ENCODE peak calls at places on chromosomes 1 and 21, in four cellular contexts. K is K562, B is WTC11, W is HepG2. A is an unnamed sample.

GRCh38 chr1:242534753-242535152 is 10.3 kb upstream of the PLD5 start:
- DNase-seq in K (no peak), B (no peak), W (no peak), A (no peak)

GRCh38 chr1:212225416-212225815 is 59.8 kb upstream of the PPP2R5A start:
- DNase-seq in K (no peak), B (no peak), W (no peak), A (no peak)

GRCh38 chr1:110677526-110677925 is 2.8 kb upstream of the KCNA3 start:
- DNase-seq in K (no peak), B (no peak), W (peak; percentile 12), A (no peak)

GRCh38 chr1:100440075-100440809 is 87.9 kb downstream of the CDC14A start:
- DNase-seq in K (peak; percentile 44), B (no peak), W (peak; percentile 2), A (no peak)

GRCh38 chr1:50419192-50419906 is 3.9 kb downstream of the DMRTA2 start:
- DNase-seq in K (peak; percentile 11), B (peak; percentile 54), W (no peak), A (no peak)

GRCh38 chr1:9439074-9439761 is 100.0 kb upstream of the SLC25A33 start:
- DNase-seq in K (no peak), B (no peak), W (peak; percentile 80), A (no peak)

GRCh38 chr1:34929497-34929852 is at the start of gene DLGAP3:
- DNase-seq in K (peak; percentile 77), B (peak; percentile 44), W (no peak), A (no peak)

GRCh38 chr1:41682845-41683630 is 198.6 kb upstream of the EDN2 start:
- DNase-seq in K (no peak), B (no peak), W (no peak), A (no peak)

GRCh38 chr1:65437616-65438015 is 17.1 kb downstream of the LEPR start:
- DNase-seq in K (no peak), B (no peak), W (no peak), A (no peak)

GRCh38 chr1:67683736-67684525 is 1.1 kb upstream of the GADD45A start:
- DNase-seq in K (peak; percentile 25), B (no peak), W (no peak), A (no peak)

GRCh38 chr1:44714944-44715571 is 15.9 kb downstream of the RNU5D-1 start:
- DNase-seq in K (peak; percentile 86), B (peak; percentile 72), W (peak; percentile 72), A (peak; percentile 71)

GRCh38 chr1:66476774-66477173 is 57.2 kb upstream of the SGIP1 start:
- DNase-seq in K (no peak), B (no peak), W (no peak), A (no peak)

GRCh38 chr1:207518608-207519239 is 22.8 kb downstream of the CR1 start:
- DNase-seq in K (no peak), B (no peak), W (no peak), A (no peak)

GRCh38 chr1:111971396-111971795 is 18.1 kb downstream of the KCND3 start:
- DNase-seq in K (no peak), B (no peak), W (no peak), A (no peak)

GRCh38 chr1:21605964-21606705 is 63.0 kb downstream of the RAP1GAP start:
- DNase-seq in K (no peak), B (no peak), W (no peak), A (no peak)

GRCh38 chr1:181806791-181807190 is 254.7 kb downstream of the ZNF648 start:
- DNase-seq in K (no peak), B (no peak), W (no peak), A (no peak)

GRCh38 chr21:45260191-45260795 is 27.4 kb downstream of the POFUT2 start:
- DNase-seq in K (no peak), B (no peak), W (no peak), A (no peak)

GRCh38 chr1:67685558-67686271 is 714 bp downstream of the GADD45A start:
- DNase-seq in K (peak; percentile 65), B (peak; percentile 58), W (no peak), A (no peak)

GRCh38 chr1:59541891-59542290 is 245.0 kb downstream of the FGGY start:
- DNase-seq in K (no peak), B (no peak), W (no peak), A (no peak)

GRCh38 chr1:28249013-28249870 is 10.1 kb upstream of the SESN2 start:
- DNase-seq in K (no peak), B (peak; percentile 54), W (no peak), A (no peak)

GRCh38 chr1:43439781-43440180 is 13.9 kb downstream of the HYI start:
- DNase-seq in K (no peak), B (no peak), W (no peak), A (no peak)

GRCh38 chr21:43297411-43297981 is 128.7 kb downstream of the CRYAA start:
- DNase-seq in K (no peak), B (no peak), W (no peak), A (no peak)

GRCh38 chr1:99621340-99621901 is 24.5 kb upstream of the PALMD start:
- DNase-seq in K (no peak), B (no peak), W (no peak), A (no peak)

GRCh38 chr1:71196685-71197084 is 115.8 kb upstream of the ZRANB2 start:
- DNase-seq in K (no peak), B (no peak), W (no peak), A (no peak)

GRCh38 chr1:151907363-151908139 is 1.8 kb downstream of the THEM4 start:
- DNase-seq in K (no peak), B (no peak), W (no peak), A (no peak)

GRCh38 chr1:181356505-181357340 is 126.6 kb upstream of the CACNA1E start:
- DNase-seq in K (no peak), B (no peak), W (no peak), A (no peak)

GRCh38 chr1:81998165-81998564 is 197.4 kb downstream of the ADGRL2 start:
- DNase-seq in K (no peak), B (no peak), W (no peak), A (no peak)

GRCh38 chr1:63994636-63995035 is 208.8 kb upstream of the UBE2U start:
- DNase-seq in K (no peak), B (no peak), W (no peak), A (no peak)

GRCh38 chr1:10525208-10525607 is 50.5 kb downstream of the PEX14 start:
- DNase-seq in K (no peak), B (no peak), W (no peak), A (no peak)

GRCh38 chr1:8373547-8374270 is 55.8 kb downstream of the SLC45A1 start:
- DNase-seq in K (no peak), B (no peak), W (no peak), A (no peak)
- TF ChIP-seq CBFB in K (no peak), B (no peak), W (no peak), A (no peak)

GRCh38 chr1:164613176-164613575 is 54.2 kb downstream of the PBX1 start:
- DNase-seq in K (no peak), B (no peak), W (peak; percentile 6), A (no peak)
- TF ChIP-seq CBFB in K (no peak), B (no peak), W (no peak), A (no peak)

DNA sequence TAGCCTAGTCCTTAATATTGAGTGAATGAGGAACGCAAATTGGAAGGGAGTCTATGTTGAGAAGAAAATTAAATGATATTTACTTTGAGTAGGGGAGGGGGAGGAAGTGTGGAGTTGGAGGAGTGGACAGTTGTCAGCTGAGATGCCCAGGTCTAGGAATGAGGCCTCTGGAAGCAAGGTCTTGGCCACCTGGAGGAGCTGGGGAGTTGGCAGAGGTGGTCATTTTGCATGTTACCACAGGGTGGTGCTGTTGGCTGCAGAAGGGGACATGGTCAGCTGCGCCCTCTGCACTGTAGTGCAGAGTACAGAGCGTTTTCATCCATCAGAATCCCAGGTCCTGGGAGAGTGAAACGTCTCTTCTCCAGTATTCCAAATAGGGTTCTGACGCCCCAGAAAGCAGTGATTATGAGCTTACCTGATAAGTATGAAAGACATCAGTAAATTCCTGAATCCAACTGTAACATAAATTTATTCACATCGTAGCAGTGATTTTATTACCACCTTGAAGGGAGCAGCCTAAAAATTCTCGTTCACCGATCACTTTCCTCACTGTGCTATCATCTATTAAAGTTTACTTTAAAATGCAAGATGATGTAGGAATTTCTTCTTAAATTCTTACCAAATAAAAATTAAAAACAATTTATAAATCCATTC is 13.8 kb downstream of the PARK7 start:
- DNase-seq in K (peak; percentile 83), B (peak; percentile 89), W (peak; percentile 76), A (no peak)
- TF ChIP-seq CBFB in K (no peak), B (no peak), W (peak; percentile 62), A (no peak)

GRCh38 chr1:209576392-209576791 is 7.1 kb upstream of the CAMK1G start:
- DNase-seq in K (no peak), B (peak; percentile 60), W (no peak), A (no peak)
- TF ChIP-seq CBFB in K (no peak), B (no peak), W (no peak), A (no peak)

GRCh38 chr1:230090194-230090711 is 23.2 kb downstream of the GALNT2 start:
- DNase-seq in K (no peak), B (no peak), W (peak; percentile 53), A (no peak)
- TF ChIP-seq CBFB in K (no peak), B (no peak), W (no peak), A (no peak)

A was measured in GM12878.